ENCODE peak calls at places on chromosomes 6 and 20, in nine cellular contexts. Q is heart right ventricle, S is SK-N-SH, J is DND-41, R is transverse colon, I is IMR-90, D is left ventricle myocardium inferior, B is pancreas, A is left lung. G is an unnamed sample. For H3K36me3, the result is how much of the 10 kb centered on the place peaks cover.

GRCh38 chr6:125717120-125717731 is 32.2 kb upstream of the HEY2 start:
- DNase-seq in Q (no peak), S (no peak), J (no peak), R (no peak), I (no peak), D (no peak), B (no peak), A (no peak), G (no peak)

GRCh38 chr6:4973415-4973814 is 30.4 kb downstream of the RPP40 start:
- DNase-seq in Q (no peak), S (no peak), J (no peak), R (no peak), I (no peak), D (no peak), B (no peak), A (no peak), G (no peak)

GRCh38 chr20:46062151-46062550 is 27.6 kb downstream of the NCOA5 start:
- DNase-seq in Q (no peak), S (no peak), J (peak), R (no peak), I (no peak), D (no peak), B (no peak), A (no peak), G (no peak)

GRCh38 chr6:147106759-147107401 is 97.3 kb upstream of the STXBP5 start:
- DNase-seq in Q (no peak), S (no peak), J (no peak), R (no peak), I (peak), D (no peak), B (no peak), A (peak), G (no peak)

GRCh38 chr6:105993769-105994521 is 92.2 kb upstream of the PRDM1 start:
- DNase-seq in Q (peak), S (peak), J (peak), R (peak), I (peak), D (peak), B (no peak), A (peak), G (peak)

GRCh38 chr20:53660078-53660909 is 66.7 kb upstream of the ZNF217 start:
- DNase-seq in Q (peak), S (no peak), J (no peak), R (peak), I (peak), D (no peak), B (no peak), A (peak), G (no peak)

GRCh38 chr6:19830171-19830570 is 7.0 kb upstream of the ID4 start:
- DNase-seq in Q (no peak), S (no peak), J (no peak), R (no peak), I (peak), D (no peak), B (no peak), A (no peak), G (no peak)

GRCh38 chr6:11938285-11938890 is 73.7 kb upstream of the HIVEP1 start:
- DNase-seq in Q (no peak), S (no peak), J (no peak), R (peak), I (no peak), D (no peak), B (no peak), A (no peak), G (no peak)

GRCh38 chr6:143652840-143653239 is 24.9 kb upstream of the PHACTR2 start:
- DNase-seq in Q (no peak), S (no peak), J (no peak), R (peak), I (no peak), D (no peak), B (no peak), A (no peak), G (no peak)

GRCh38 chr20:37114012-37114411 is 18.2 kb upstream of the RBL1 start:
- DNase-seq in Q (no peak), S (no peak), J (no peak), R (peak), I (no peak), D (no peak), B (no peak), A (no peak), G (no peak)

GRCh38 chr6:17482711-17483110 is 89.3 kb downstream of the CAP2 start:
- DNase-seq in Q (no peak), S (no peak), J (no peak), R (no peak), I (no peak), D (no peak), B (no peak), A (no peak), G (no peak)

GRCh38 chr6:166996406-166996805 is 2.8 kb upstream of the CEP43 start:
- DNase-seq in Q (no peak), S (no peak), J (no peak), R (no peak), I (peak), D (no peak), B (no peak), A (no peak), G (no peak)

GRCh38 chr20:25270829-25271251 is 23.0 kb downstream of the PYGB start:
- DNase-seq in Q (peak), S (no peak), J (no peak), R (peak), I (no peak), D (peak), B (no peak), A (peak), G (no peak)

GRCh38 chr6:157376706-157377230 is 4.2 kb upstream of the ZDHHC14 start:
- DNase-seq in Q (no peak), S (no peak), J (no peak), R (no peak), I (peak), D (no peak), B (no peak), A (no peak), G (no peak)

GRCh38 chr6:36853325-36853724 is 14.1 kb upstream of the CPNE5 start:
- DNase-seq in Q (no peak), S (no peak), J (no peak), R (no peak), I (peak), D (no peak), B (no peak), A (peak), G (peak)

DNA sequence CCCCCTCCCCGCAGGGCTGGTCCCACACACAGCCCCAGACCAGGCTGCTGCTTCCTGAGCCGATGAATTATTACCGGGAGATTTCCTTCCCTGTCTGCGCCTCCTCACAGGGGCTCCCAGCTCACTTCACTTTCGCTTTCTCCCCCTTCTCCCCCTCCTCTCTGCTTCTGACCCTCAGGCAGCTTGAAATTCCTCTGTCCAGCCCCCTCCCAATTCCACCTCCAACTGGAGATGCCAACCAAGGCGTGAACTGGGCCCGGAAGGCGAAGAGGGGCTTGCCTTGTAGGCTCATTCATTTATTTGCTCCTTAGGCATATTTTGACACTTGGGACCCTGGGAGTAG is 1.7 kb upstream of the TCF15 start:
- DNase-seq in Q (no peak), S (no peak), J (no peak), R (no peak), I (no peak), D (no peak), B (no peak), A (no peak), G (no peak)
- H3K4me3 ChIP-seq in Q (peak), S (no peak), J (no peak), R (no peak), I (no peak), D (peak), B (no peak), A (no peak), G (no peak)

DNA sequence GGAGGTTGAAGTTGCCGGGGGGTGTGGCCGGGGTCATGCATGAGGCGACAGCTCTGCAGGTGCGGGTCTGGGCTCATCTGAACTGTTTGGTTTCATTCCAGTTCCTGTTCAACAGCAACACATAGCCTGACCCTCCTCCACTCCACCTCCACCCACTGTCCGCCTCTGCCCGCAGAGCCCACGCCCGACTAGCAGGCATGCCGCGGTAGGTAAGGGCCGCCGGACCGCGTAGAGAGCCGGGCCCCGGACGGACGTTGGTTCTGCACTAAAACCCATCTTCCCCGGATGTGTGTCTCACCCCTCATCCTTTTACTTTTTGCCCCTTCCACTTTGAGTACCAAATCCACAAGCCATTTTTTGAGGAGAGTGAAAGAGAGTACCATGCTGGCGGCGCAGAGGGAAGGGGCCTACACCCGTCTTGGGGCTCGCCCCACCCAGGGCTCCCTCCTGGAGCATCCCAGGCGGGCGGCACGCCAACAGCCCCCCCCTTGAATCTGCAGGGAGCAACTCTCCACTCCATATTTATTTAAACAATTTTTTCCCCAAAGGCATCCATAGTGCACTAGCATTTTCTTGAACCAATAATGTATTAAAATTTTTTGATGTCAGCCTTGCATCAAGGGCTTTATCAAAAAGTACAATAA is 72.5 kb downstream of the PTPN1 start:
- DNase-seq in Q (no peak), S (no peak), J (no peak), R (no peak), I (no peak), D (no peak), B (no peak), A (no peak), G (no peak)
- H3K36me3 ChIP-seq in Q (under half), S (half or more), J (half or more), R (under half), I (half or more), D (half or more), B (under half), A (half or more), G (under half)

GRCh38 chr6:151440930-151441329 is 11.0 kb downstream of the RMND1 start:
- DNase-seq in Q (no peak), S (no peak), J (no peak), R (no peak), I (peak), D (no peak), B (no peak), A (no peak), G (no peak)
- TF ChIP-seq CTCF in Q (peak), S (peak), J (peak), R (no peak), I (peak), D (peak), B (no peak), A (no peak), G (peak)

DNA sequence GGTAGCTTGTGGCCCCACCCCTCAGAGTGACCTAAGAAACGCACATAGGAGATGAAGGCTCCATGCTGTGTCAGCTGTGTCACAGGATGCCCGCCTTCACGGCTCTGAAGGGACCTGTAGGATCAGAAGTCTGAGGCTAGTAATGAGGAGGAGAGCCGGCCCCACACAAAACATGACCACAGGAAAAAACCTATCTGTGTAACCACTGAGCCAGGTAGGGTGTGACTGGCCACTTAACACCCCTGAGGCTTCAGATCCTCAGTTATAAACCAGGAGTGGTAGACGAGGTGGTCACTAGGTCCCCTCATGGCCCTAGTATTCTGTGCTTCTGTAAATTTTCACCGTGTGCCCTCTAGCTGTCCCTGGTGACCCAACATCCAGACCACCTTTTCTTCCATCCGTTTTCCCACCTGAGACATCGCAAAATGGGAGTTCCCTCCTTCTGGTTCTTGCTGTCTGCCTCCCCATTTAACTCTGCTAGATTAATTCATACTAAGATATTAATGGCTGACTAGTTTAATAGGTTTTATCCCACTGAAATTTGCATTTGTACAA is 52.8 kb downstream of the TBC1D7 start:
- DNase-seq in Q (no peak), S (no peak), J (no peak), R (no peak), I (no peak), D (no peak), B (no peak), A (no peak), G (no peak)
- H3K4me3 ChIP-seq in Q (no peak), S (no peak), J (no peak), R (no peak), I (no peak), D (no peak), B (no peak), A (peak), G (no peak)

GRCh38 chr6:1371933-1372332 is 17.4 kb upstream of the FOXF2 start:
- DNase-seq in Q (no peak), S (no peak), J (no peak), R (no peak), I (no peak), D (no peak), B (no peak), A (no peak), G (no peak)
- H3K36me3 ChIP-seq in Q (under half), S (under half), J (under half), R (under half), I (under half), D (under half), B (under half), A (under half), G (under half)

DNA sequence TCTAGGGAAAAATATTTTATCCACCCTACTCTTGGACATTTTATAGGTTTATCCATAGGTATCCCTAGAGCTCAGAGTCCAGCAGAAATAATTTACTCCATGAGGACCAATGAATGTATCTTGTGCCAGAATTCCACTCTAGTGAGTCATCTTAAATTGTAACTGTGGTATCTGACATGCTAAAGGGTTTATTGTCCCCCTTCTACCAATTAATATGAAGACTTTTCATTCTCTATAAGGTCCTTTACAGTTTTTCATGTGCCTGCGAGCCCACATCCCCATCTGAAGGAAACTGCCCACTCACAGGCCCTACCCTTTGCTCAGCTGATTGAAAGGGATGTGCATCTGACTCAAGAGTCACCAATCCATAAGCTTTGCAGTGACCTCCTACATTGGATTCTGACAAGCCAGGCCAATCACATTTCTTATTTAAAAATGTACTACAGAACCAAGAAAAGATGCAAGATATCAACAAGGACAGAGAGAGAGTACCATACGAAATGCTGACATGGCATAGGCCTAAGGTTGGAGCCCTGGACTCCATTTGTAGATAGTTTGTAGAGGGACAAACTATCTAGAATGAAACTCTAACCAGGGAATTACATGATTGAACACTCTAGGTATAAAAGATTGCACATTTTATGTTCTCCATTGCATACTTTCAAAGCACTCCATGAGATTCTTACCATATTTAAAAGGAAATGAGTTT is 93.4 kb upstream of the DEFB112 start:
- DNase-seq in Q (no peak), S (no peak), J (no peak), R (no peak), I (peak), D (no peak), B (no peak), A (no peak), G (no peak)
- TF ChIP-seq CTCF in Q (no peak), S (no peak), J (no peak), R (no peak), I (no peak), D (no peak), B (no peak), A (no peak), G (no peak)